ENCODE peak calls at places on chromosome 18, in four cellular contexts. J, S, D and E are unnamed samples.

GRCh38 chr18:6284761-6285160 is 129.9 kb downstream of the L3MBTL4 start:
- DNase-seq in J (no peak), S (no peak), D (no peak), E (peak; percentile 65)

GRCh38 chr18:48994044-48994651 is 43.4 kb upstream of the SMAD7 start:
- DNase-seq in J (peak; percentile 85), S (no peak), D (no peak), E (peak; percentile 87)

GRCh38 chr18:40874233-40874632 is 1080.8 kb upstream of the PIK3C3 start:
- DNase-seq in J (peak; percentile 79), S (no peak), D (no peak), E (no peak)

GRCh38 chr18:12598181-12598921 is 59.6 kb downstream of the SPIRE1 start:
- DNase-seq in J (peak; percentile 60), S (peak; percentile 15), D (no peak), E (no peak)

GRCh38 chr18:8890957-8891464 is 185.7 kb downstream of the MTCL1 start:
- DNase-seq in J (peak; percentile 85), S (peak; percentile 58), D (peak; percentile 77), E (no peak)

GRCh38 chr18:70419526-70419925 is 130.7 kb downstream of the SOCS6 start:
- DNase-seq in J (peak; percentile 76), S (no peak), D (no peak), E (no peak)

GRCh38 chr18:34820360-34820759 is 110.3 kb downstream of the DTNA start:
- DNase-seq in J (no peak), S (peak; percentile 63), D (no peak), E (no peak)

GRCh38 chr18:8332286-8332685 is 277.0 kb upstream of the RAB12 start:
- DNase-seq in J (no peak), S (no peak), D (no peak), E (no peak)

GRCh38 chr18:28163201-28163778 is 13.6 kb downstream of the CDH2 start:
- DNase-seq in J (no peak), S (no peak), D (no peak), E (no peak)

GRCh38 chr18:73199151-73199550 is 331.4 kb upstream of the NETO1 start:
- DNase-seq in J (peak; percentile 4), S (no peak), D (no peak), E (no peak)

GRCh38 chr18:14189858-14190257 is 57.6 kb upstream of the ZNF519 start:
- DNase-seq in J (peak; percentile 39), S (no peak), D (peak; percentile 70), E (no peak)

GRCh38 chr18:8367217-8367988 is 241.8 kb upstream of the RAB12 start:
- DNase-seq in J (no peak), S (peak; percentile 90), D (peak; percentile 7), E (peak; percentile 76)

GRCh38 chr18:79111483-79111882 is 42.3 kb downstream of the ATP9B start:
- DNase-seq in J (no peak), S (no peak), D (no peak), E (no peak)

GRCh38 chr18:22169889-22170420 is 566 bp downstream of the GATA6 start:
- DNase-seq in J (peak; percentile 67), S (no peak), D (no peak), E (no peak)

GRCh38 chr18:34807106-34807796 is 97.2 kb downstream of the DTNA start:
- DNase-seq in J (no peak), S (peak; percentile 6), D (peak; percentile 76), E (no peak)

GRCh38 chr18:43893001-43893637 is 615.8 kb upstream of the SYT4 start:
- DNase-seq in J (peak; percentile 94), S (no peak), D (no peak), E (no peak)

GRCh38 chr18:79405019-79405780 is 9.5 kb downstream of the NFATC1 start:
- DNase-seq in J (no peak), S (no peak), D (no peak), E (peak; percentile 54)

GRCh38 chr18:44920441-44920840 is 239.8 kb downstream of the SETBP1 start:
- DNase-seq in J (no peak), S (no peak), D (no peak), E (no peak)

GRCh38 chr18:34048423-34048822 is 176.3 kb downstream of the NOL4 start:
- DNase-seq in J (no peak), S (peak; percentile 72), D (no peak), E (no peak)

GRCh38 chr18:44635546-44635945 is 45.1 kb upstream of the SETBP1 start:
- DNase-seq in J (no peak), S (no peak), D (no peak), E (no peak)

GRCh38 chr18:8522756-8523155 is 86.5 kb upstream of the RAB12 start:
- DNase-seq in J (no peak), S (no peak), D (no peak), E (no peak)

GRCh38 chr18:74856967-74857366 is 259.3 kb downstream of the ZNF407 start:
- DNase-seq in J (no peak), S (no peak), D (no peak), E (no peak)

GRCh38 chr18:36850527-36851201 is 21.7 kb downstream of the KIAA1328 start:
- DNase-seq in J (peak; percentile 81), S (no peak), D (peak; percentile 4), E (no peak)

GRCh38 chr18:69261436-69261835 is 139.3 kb upstream of the DOK6 start:
- DNase-seq in J (no peak), S (peak; percentile 13), D (no peak), E (no peak)

GRCh38 chr18:78082776-78083175 is 833.1 kb downstream of the GALR1 start:
- DNase-seq in J (no peak), S (no peak), D (no peak), E (no peak)

GRCh38 chr18:32469190-32469611 is 1.5 kb downstream of the GAREM1 start:
- DNase-seq in J (peak; percentile 41), S (peak; percentile 48), D (peak; percentile 19), E (peak; percentile 56)

GRCh38 chr18:76838182-76838581 is 15.8 kb downstream of the ZNF236 start:
- DNase-seq in J (peak; percentile 55), S (no peak), D (no peak), E (no peak)

GRCh38 chr18:76834379-76834778 is 12.0 kb downstream of the ZNF236 start:
- DNase-seq in J (no peak), S (no peak), D (no peak), E (no peak)

GRCh38 chr18:76835380-76835779 is 13.0 kb downstream of the ZNF236 start:
- DNase-seq in J (no peak), S (no peak), D (no peak), E (no peak)

GRCh38 chr18:76839395-76839794 is 17.0 kb downstream of the ZNF236 start:
- DNase-seq in J (peak; percentile 7), S (no peak), D (no peak), E (no peak)

GRCh38 chr18:76837071-76837470 is 14.7 kb downstream of the ZNF236 start:
- DNase-seq in J (no peak), S (no peak), D (no peak), E (no peak)
- TF ChIP-seq CTCF in J (no peak), S (no peak), D (no peak), E (no peak)

GRCh38 chr18:57909620-57910019 is 106.5 kb upstream of the ATP8B1 start:
- DNase-seq in J (no peak), S (no peak), D (no peak), E (no peak)

GRCh38 chr18:57910817-57911216 is 107.7 kb upstream of the ATP8B1 start:
- DNase-seq in J (no peak), S (peak; percentile 31), D (no peak), E (no peak)

GRCh38 chr18:57908092-57908491 is 105.0 kb upstream of the ATP8B1 start:
- DNase-seq in J (no peak), S (no peak), D (no peak), E (no peak)

GRCh38 chr18:57906852-57907251 is 103.7 kb upstream of the ATP8B1 start:
- DNase-seq in J (no peak), S (peak; percentile 22), D (no peak), E (no peak)

DNA sequence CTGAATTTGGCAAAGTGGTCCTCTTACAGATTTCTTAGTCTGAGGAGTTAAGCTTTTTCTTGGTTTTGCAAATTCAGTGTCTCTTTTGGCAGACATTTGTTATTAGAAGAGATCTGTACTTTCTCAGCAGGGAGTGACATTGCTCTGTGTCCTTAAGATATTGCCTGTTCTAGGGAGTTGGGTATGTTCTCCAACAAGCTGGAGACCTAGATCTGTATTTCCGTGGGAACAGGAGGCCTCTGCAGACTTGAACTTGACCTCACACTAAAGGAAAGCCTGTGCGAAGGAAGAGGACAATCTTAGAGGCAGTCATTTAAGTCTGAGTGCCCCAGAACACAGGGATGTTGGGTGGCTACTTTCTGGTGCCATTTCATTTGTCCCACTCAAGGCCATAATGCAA is 107.0 kb upstream of the ATP8B1 start:
- DNase-seq in J (no peak), S (no peak), D (no peak), E (no peak)
- H3K4me3 ChIP-seq in J (no peak overlapping the region), S (no peak overlapping the region), D (no peak overlapping the region), E (no peak overlapping the region)

GRCh38 chr18:58649966-58650816 is 21.1 kb upstream of the MALT1 start:
- DNase-seq in J (no peak), S (no peak), D (no peak), E (no peak)
- H3K9ac ChIP-seq in J (no peak overlapping the region), S (no peak overlapping the region), D (no peak overlapping the region), E (no peak overlapping the region)

GRCh38 chr18:11522992-11523391 is 86.4 kb upstream of the SLC35G4 start:
- DNase-seq in J (no peak), S (no peak), D (no peak), E (no peak)

GRCh38 chr18:11520536-11520935 is 88.9 kb upstream of the SLC35G4 start:
- DNase-seq in J (no peak), S (no peak), D (no peak), E (no peak)

GRCh38 chr18:11516988-11517630 is 92.3 kb upstream of the SLC35G4 start:
- DNase-seq in J (peak; percentile 32), S (no peak), D (no peak), E (no peak)

GRCh38 chr18:11521853-11522252 is 87.5 kb upstream of the SLC35G4 start:
- DNase-seq in J (no peak), S (no peak), D (no peak), E (no peak)

GRCh38 chr18:11518788-11519685 is 90.4 kb upstream of the SLC35G4 start:
- DNase-seq in J (peak; percentile 65), S (peak; percentile 86), D (peak; percentile 57), E (peak; percentile 61)
- TF ChIP-seq CTCF in J (peak; percentile 81), S (peak; percentile 93), D (peak; percentile 94), E (peak; percentile 45)

DNA sequence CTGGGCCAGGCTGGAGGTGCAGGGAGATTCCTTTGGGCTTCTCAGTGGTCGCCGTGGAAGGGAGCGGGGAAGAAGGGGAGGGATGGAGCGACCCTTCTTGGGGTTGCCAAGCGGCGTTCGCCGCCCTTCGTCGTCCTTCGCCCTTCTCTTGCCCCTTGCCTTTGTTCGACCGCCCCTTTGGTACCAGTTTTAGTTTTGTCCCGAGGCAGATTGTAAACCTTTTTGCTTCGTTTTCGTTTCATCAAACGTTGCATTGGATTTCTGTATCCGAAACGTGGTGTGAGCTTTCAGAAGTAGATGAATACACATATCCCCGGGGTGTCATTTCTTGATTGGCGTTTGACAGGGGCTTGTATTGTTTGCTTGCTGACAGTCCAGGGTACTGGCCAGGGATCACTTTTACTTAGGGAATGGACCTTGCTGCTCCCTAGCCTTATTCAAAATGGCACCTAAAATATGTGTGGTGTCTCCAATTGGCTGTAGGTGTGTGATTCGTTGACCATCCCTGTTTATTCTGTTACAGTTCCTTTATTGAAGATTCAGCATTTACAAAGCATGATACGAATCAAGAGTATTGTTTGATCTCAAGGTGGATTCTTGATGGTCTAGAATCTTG is 788 bp downstream of the USP14 start:
- DNase-seq in J (peak; percentile 11), S (peak; percentile 46), D (no peak), E (no peak)
- H3K4me3 ChIP-seq in J (peak overlapping the region; percentile 76), S (peak overlapping the region; percentile 94), D (peak overlapping the region; percentile 75), E (peak overlapping the region; percentile 93)